ENCODE peak calls at places on chromosomes 1 and 21, in nine cellular contexts. O, C, I, P, V, X, M, Y and E are unnamed samples.

GRCh38 chr1:86201321-86201720 is 44.7 kb upstream of the COL24A1 start:
- DNase-seq in O (no peak), C (no peak), I (peak), P (no peak), V (no peak), X (no peak), M (no peak), Y (no peak), E (no peak)

GRCh38 chr1:206634365-206635079 is 814 bp upstream of the DYRK3 start:
- DNase-seq in O (peak), C (peak), I (peak), P (peak), V (peak), X (peak), M (peak), Y (peak), E (peak)

GRCh38 chr1:201888282-201889033 is at the start of gene SHISA4:
- DNase-seq in O (peak), C (peak), I (no peak), P (no peak), V (peak), X (peak), M (peak), Y (peak), E (peak)

GRCh38 chr1:22217811-22218460 is 75.0 kb upstream of the WNT4 start:
- DNase-seq in O (no peak), C (peak), I (no peak), P (no peak), V (no peak), X (no peak), M (no peak), Y (no peak), E (no peak)

GRCh38 chr1:165949335-165950130 is 122.1 kb downstream of the UCK2 start:
- DNase-seq in O (no peak), C (no peak), I (no peak), P (peak), V (peak), X (peak), M (peak), Y (no peak), E (peak)

GRCh38 chr1:19327301-19327700 is 15.2 kb downstream of the SLC66A1 start:
- DNase-seq in O (no peak), C (no peak), I (no peak), P (no peak), V (no peak), X (no peak), M (no peak), Y (no peak), E (no peak)

GRCh38 chr1:35807614-35808375 is at the start of gene AGO4:
- DNase-seq in O (peak), C (peak), I (no peak), P (peak), V (peak), X (peak), M (peak), Y (no peak), E (peak)

GRCh38 chr1:2314803-2315710 is 76.3 kb downstream of the MORN1 start:
- DNase-seq in O (peak), C (peak), I (no peak), P (peak), V (peak), X (peak), M (peak), Y (no peak), E (peak)

GRCh38 chr21:45148316-45149000 is 74.1 kb downstream of the ADARB1 start:
- DNase-seq in O (no peak), C (no peak), I (no peak), P (no peak), V (no peak), X (no peak), M (no peak), Y (no peak), E (no peak)

GRCh38 chr1:87887095-87887494 is 558.4 kb downstream of the LMO4 start:
- DNase-seq in O (no peak), C (no peak), I (no peak), P (no peak), V (no peak), X (no peak), M (no peak), Y (no peak), E (no peak)

GRCh38 chr1:107262472-107263286 is 121.8 kb downstream of the NTNG1 start:
- DNase-seq in O (peak), C (no peak), I (no peak), P (peak), V (no peak), X (peak), M (no peak), Y (no peak), E (no peak)

GRCh38 chr1:238384381-238384780 is 493.7 kb upstream of the ZP4 start:
- DNase-seq in O (no peak), C (no peak), I (no peak), P (no peak), V (no peak), X (no peak), M (no peak), Y (no peak), E (no peak)

GRCh38 chr1:186304982-186305949 is 69.8 kb downstream of the TPR start:
- DNase-seq in O (peak), C (no peak), I (peak), P (peak), V (peak), X (peak), M (no peak), Y (no peak), E (no peak)

GRCh38 chr1:58607391-58607790 is 30.3 kb upstream of the TACSTD2 start:
- DNase-seq in O (no peak), C (no peak), I (no peak), P (no peak), V (no peak), X (peak), M (no peak), Y (no peak), E (no peak)

GRCh38 chr1:21552715-21553114 is 43.5 kb downstream of the ALPL start:
- DNase-seq in O (no peak), C (no peak), I (peak), P (no peak), V (peak), X (peak), M (no peak), Y (peak), E (no peak)

GRCh38 chr1:5947071-5947821 is 45.0 kb downstream of the NPHP4 start:
- DNase-seq in O (no peak), C (peak), I (no peak), P (no peak), V (no peak), X (no peak), M (no peak), Y (no peak), E (no peak)

GRCh38 chr1:41529621-41530395 is 45.3 kb upstream of the EDN2 start:
- DNase-seq in O (no peak), C (peak), I (no peak), P (no peak), V (no peak), X (no peak), M (no peak), Y (no peak), E (no peak)

GRCh38 chr1:162416909-162417308 is 5.0 kb upstream of the SH2D1B start:
- DNase-seq in O (no peak), C (no peak), I (no peak), P (no peak), V (no peak), X (no peak), M (no peak), Y (no peak), E (no peak)

GRCh38 chr1:121519042-121519755 is 334.4 kb downstream of the SRGAP2C start:
- DNase-seq in O (peak), C (peak), I (no peak), P (peak), V (peak), X (no peak), M (peak), Y (no peak), E (peak)

GRCh38 chr1:38608202-38608864 is 251.2 kb downstream of the RRAGC start:
- DNase-seq in O (peak), C (no peak), I (no peak), P (no peak), V (peak), X (no peak), M (peak), Y (no peak), E (peak)

GRCh38 chr1:167492509-167492910 is 25.8 kb downstream of the CD247 start:
- DNase-seq in O (peak), C (no peak), I (no peak), P (no peak), V (no peak), X (no peak), M (no peak), Y (no peak), E (no peak)

GRCh38 chr1:18927082-18927653 is 24.8 kb upstream of the ALDH4A1 start:
- DNase-seq in O (no peak), C (no peak), I (no peak), P (peak), V (no peak), X (no peak), M (no peak), Y (no peak), E (no peak)

GRCh38 chr1:192635939-192636338 is at the start of gene RGS13:
- DNase-seq in O (no peak), C (no peak), I (no peak), P (no peak), V (no peak), X (no peak), M (no peak), Y (no peak), E (no peak)

GRCh38 chr1:117473063-117473462 is 105.8 kb downstream of the MAN1A2 start:
- DNase-seq in O (no peak), C (no peak), I (no peak), P (no peak), V (peak), X (no peak), M (no peak), Y (no peak), E (no peak)

GRCh38 chr1:87977145-87977544 is 648.5 kb downstream of the LMO4 start:
- DNase-seq in O (no peak), C (no peak), I (no peak), P (peak), V (no peak), X (no peak), M (no peak), Y (no peak), E (no peak)

GRCh38 chr1:28160677-28161328 is 15.7 kb downstream of the PTAFR start:
- DNase-seq in O (no peak), C (no peak), I (peak), P (peak), V (no peak), X (peak), M (no peak), Y (peak), E (no peak)

GRCh38 chr1:236753964-236754363 is 41.1 kb upstream of the MTR start:
- DNase-seq in O (no peak), C (no peak), I (no peak), P (no peak), V (peak), X (no peak), M (no peak), Y (no peak), E (no peak)

GRCh38 chr1:183310753-183311465 is 107.3 kb downstream of the NMNAT2 start:
- DNase-seq in O (peak), C (no peak), I (no peak), P (no peak), V (no peak), X (no peak), M (no peak), Y (no peak), E (no peak)

GRCh38 chr1:36542024-36542961 is 59.6 kb upstream of the CSF3R start:
- DNase-seq in O (no peak), C (peak), I (no peak), P (no peak), V (no peak), X (no peak), M (no peak), Y (no peak), E (no peak)

GRCh38 chr1:22074803-22075202 is 22.3 kb downstream of the CDC42 start:
- DNase-seq in O (no peak), C (no peak), I (no peak), P (no peak), V (no peak), X (no peak), M (no peak), Y (no peak), E (no peak)

GRCh38 chr21:35222541-35222941 is 173.4 kb upstream of the RUNX1 start:
- DNase-seq in O (peak), C (no peak), I (no peak), P (no peak), V (no peak), X (peak), M (no peak), Y (no peak), E (no peak)

GRCh38 chr21:34887729-34888568 is 161.2 kb downstream of the RUNX1 start:
- DNase-seq in O (peak), C (peak), I (peak), P (peak), V (peak), X (peak), M (peak), Y (peak), E (peak)

GRCh38 chr1:100703716-100704115 is 15.8 kb upstream of the VCAM1 start:
- DNase-seq in O (no peak), C (no peak), I (no peak), P (no peak), V (no peak), X (peak), M (no peak), Y (no peak), E (no peak)

GRCh38 chr1:81802601-81803422 is 2.1 kb downstream of the ADGRL2 start:
- DNase-seq in O (no peak), C (peak), I (no peak), P (peak), V (peak), X (peak), M (peak), Y (no peak), E (peak)

GRCh38 chr1:8274396-8274795 is 43.5 kb upstream of the SLC45A1 start:
- DNase-seq in O (no peak), C (no peak), I (no peak), P (no peak), V (no peak), X (no peak), M (no peak), Y (no peak), E (no peak)

GRCh38 chr1:47333922-47334764 is 553 bp downstream of the CMPK1 start:
- DNase-seq in O (peak), C (peak), I (peak), P (peak), V (peak), X (peak), M (peak), Y (peak), E (peak)
- TF ChIP-seq CTCF in O (no peak), C (no peak), I (peak), P (peak), V (no peak), X (peak), M (peak), Y (peak), E (no peak)

DNA sequence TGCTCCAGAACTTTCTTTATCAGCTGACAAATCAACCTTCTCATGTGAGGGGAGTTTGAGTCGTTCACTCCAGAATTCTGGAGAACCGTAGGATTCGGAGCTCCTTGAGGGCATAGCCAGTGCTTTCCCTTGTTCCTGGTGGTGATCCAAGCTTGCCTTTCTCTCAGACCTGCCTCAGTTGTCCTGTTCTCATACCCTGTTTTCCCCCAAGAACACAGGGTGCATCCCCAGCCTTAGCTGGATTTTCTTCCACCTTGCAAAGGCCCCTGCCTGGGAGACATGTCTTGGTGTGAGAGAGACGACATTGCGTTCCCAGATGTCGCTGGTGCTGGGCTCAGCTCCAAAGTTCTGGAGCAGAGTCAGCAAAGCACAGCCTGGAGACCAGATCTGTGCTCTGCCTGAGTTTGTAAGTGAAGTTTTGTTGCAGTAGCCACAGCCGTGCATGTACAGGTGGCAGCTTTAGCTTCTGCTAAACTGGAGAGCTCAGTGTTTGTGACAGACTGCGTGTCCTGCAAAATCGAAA is 40.0 kb downstream of the ABCG1 start:
- DNase-seq in O (no peak), C (no peak), I (no peak), P (no peak), V (no peak), X (no peak), M (no peak), Y (no peak), E (no peak)
- TF ChIP-seq CTCF in O (peak), C (no peak), I (no peak), P (peak), V (no peak), X (no peak), M (no peak), Y (no peak), E (no peak)

DNA sequence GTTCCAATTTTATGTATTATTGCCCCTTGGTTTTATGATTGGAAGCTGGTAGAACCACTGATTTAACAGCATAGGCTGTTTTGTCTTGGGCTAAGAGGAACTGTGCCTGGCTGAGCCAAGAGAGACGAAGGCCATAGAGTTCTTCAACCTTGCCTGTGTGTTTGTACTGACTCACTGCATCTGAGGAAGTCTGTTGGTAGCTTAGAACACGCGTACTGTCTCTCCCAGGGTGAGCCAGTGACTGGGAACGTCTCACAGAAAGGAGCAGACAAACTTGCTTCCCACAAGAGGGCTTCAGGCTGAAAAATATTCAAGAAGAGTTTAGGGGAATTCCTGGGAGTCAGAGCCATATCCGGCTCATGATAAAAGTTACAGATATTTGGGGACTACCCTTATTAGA is 14.9 kb downstream of the TMEM51 start:
- DNase-seq in O (no peak), C (peak), I (no peak), P (peak), V (no peak), X (peak), M (no peak), Y (no peak), E (no peak)
- TF ChIP-seq CTCF in O (no peak), C (no peak), I (no peak), P (no peak), V (peak), X (peak), M (no peak), Y (no peak), E (no peak)

GRCh38 chr1:43152866-43153265 is 19.2 kb downstream of the EBNA1BP2 start:
- DNase-seq in O (no peak), C (no peak), I (no peak), P (peak), V (no peak), X (no peak), M (no peak), Y (no peak), E (no peak)
- TF ChIP-seq CTCF in O (no peak), C (no peak), I (no peak), P (no peak), V (no peak), X (no peak), M (no peak), Y (no peak), E (no peak)

DNA sequence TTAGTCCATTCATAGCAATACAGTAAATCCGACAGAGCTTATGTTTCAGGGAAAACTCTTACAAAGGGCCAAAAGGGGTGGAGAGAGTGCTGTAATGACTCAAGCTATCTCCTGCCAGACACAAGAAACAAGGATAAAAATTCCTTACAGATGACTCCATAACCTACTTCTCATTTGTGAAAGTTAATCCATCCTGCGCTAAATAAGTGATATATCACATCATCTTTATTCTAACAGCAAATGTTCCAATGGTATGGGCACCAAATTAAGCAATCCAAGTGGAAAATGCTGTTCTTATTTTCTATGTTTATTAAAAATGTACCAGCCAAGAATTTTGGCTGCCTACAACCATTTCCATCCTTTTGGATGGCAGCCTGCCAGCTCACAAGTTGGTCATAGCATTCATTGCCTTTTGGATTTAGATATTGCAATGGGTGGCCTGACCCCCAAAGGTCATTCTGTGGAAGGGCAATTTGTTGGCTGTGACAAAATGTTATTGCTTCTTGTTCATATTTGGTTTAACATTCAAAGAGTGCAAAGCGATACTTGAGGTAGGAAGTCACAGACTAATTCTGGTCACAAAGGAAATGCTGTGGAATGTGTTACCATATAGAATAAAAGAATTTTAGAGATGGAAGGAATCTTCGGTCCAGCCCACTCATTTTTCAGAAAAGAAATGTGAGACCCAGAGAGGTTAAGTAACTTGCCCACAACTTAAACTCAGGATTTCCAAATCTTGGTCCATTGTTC is 2.8 kb upstream of the ENAH start:
- DNase-seq in O (peak), C (no peak), I (peak), P (peak), V (peak), X (peak), M (no peak), Y (peak), E (no peak)
- TF ChIP-seq CTCF in O (no peak), C (peak), I (no peak), P (peak), V (no peak), X (peak), M (no peak), Y (no peak), E (peak)

GRCh38 chr1:57254006-57254405 is 169.9 kb downstream of the DAB1 start:
- DNase-seq in O (no peak), C (no peak), I (no peak), P (no peak), V (no peak), X (peak), M (no peak), Y (no peak), E (no peak)

GRCh38 chr1:57249511-57249910 is 174.3 kb downstream of the DAB1 start:
- DNase-seq in O (no peak), C (no peak), I (no peak), P (no peak), V (no peak), X (no peak), M (no peak), Y (no peak), E (no peak)

DNA sequence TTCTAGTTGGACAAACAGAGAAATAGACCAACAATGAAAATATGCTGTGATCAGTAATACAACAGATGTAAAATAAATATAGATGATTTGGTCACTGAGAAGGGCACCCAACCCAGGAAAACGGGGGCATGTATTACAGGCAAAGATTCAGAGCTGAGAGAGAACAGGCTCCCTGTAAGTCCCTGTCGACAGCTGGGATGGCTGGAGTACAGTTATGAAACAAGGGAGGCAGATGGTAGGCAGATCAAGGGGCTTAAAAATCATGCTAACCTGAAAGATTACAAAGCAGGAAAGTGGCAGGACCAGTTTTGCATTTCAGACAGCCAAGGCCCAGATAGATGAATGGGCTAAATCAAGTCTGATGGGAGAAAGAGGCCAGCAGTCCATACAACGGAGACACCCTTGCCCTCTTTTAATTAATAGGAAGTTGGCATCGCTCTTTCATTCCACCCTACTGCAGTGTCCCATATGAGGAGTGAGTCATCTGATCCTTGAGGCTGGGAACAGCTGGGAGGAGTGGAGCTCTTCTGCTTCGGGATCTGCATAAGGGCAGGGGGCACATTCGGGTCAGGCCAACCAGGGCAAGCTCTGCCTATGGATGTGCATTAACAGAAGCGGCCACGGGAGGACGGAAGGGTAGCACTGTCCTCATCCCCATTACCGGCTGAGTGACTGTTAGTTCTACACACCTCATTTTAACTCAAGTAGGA is 171.1 kb downstream of the DAB1 start:
- DNase-seq in O (no peak), C (no peak), I (no peak), P (no peak), V (peak), X (peak), M (no peak), Y (no peak), E (no peak)
- TF ChIP-seq CTCF in O (no peak), C (no peak), I (no peak), P (no peak), V (no peak), X (no peak), M (no peak), Y (no peak), E (no peak)

GRCh38 chr1:3471356-3472087 is 17.1 kb downstream of the ARHGEF16 start:
- DNase-seq in O (no peak), C (no peak), I (no peak), P (peak), V (peak), X (peak), M (no peak), Y (no peak), E (peak)
- TF ChIP-seq CTCF in O (no peak), C (peak), I (peak), P (no peak), V (peak), X (peak), M (peak), Y (peak), E (no peak)